ENCODE peak calls at places on chromosomes 4 and X, in six cellular contexts. One of them, this sample, is unnamed.

GRCh38 chr4:124910327-124910726 is 197.8 kb upstream of the ANKRD50 start:
- DNase-seq in Kasumi-1: no peak
- DNase-seq in left cardiac atrium: no peak
- DNase-seq in nephron progenitor cell: no peak
- DNase-seq in AG08396: no peak
- DNase-seq in glomerular endothelial cell: no peak
- DNase-seq in this sample: no peak

GRCh38 chr4:76209876-76210275 is 3.7 kb downstream of the SCARB2 start:
- DNase-seq in Kasumi-1: no peak
- DNase-seq in left cardiac atrium: no peak
- DNase-seq in nephron progenitor cell: no peak
- DNase-seq in AG08396: no peak
- DNase-seq in glomerular endothelial cell: no peak
- DNase-seq in this sample: no peak

GRCh38 chr4:185839204-185839712 is 27.3 kb upstream of the SORBS2 start:
- DNase-seq in Kasumi-1: no peak
- DNase-seq in left cardiac atrium: peak; percentile 45
- DNase-seq in nephron progenitor cell: peak; percentile 53
- DNase-seq in AG08396: peak; percentile 79
- DNase-seq in glomerular endothelial cell: peak; percentile 97
- DNase-seq in this sample: no peak

GRCh38 chrX:153999359-154000037 is 20.2 kb downstream of the IRAK1 start:
- DNase-seq in Kasumi-1: no peak
- DNase-seq in left cardiac atrium: no peak
- DNase-seq in nephron progenitor cell: no peak
- DNase-seq in AG08396: no peak
- DNase-seq in glomerular endothelial cell: no peak
- DNase-seq in this sample: no peak

GRCh38 chr4:34512631-34513030 is 1731.7 kb downstream of the ARAP2 start:
- DNase-seq in Kasumi-1: no peak
- DNase-seq in left cardiac atrium: no peak
- DNase-seq in nephron progenitor cell: no peak
- DNase-seq in AG08396: no peak
- DNase-seq in glomerular endothelial cell: no peak
- DNase-seq in this sample: no peak

GRCh38 chr4:114563536-114564315 is 34.9 kb upstream of the UGT8 start:
- DNase-seq in Kasumi-1: peak; percentile 75
- DNase-seq in left cardiac atrium: no peak
- DNase-seq in nephron progenitor cell: no peak
- DNase-seq in AG08396: no peak
- DNase-seq in glomerular endothelial cell: no peak
- DNase-seq in this sample: peak; percentile 76

GRCh38 chrX:97490656-97491055 is 606.9 kb downstream of the RPA4 start:
- DNase-seq in Kasumi-1: no peak
- DNase-seq in left cardiac atrium: no peak
- DNase-seq in nephron progenitor cell: no peak
- DNase-seq in AG08396: no peak
- DNase-seq in glomerular endothelial cell: no peak
- DNase-seq in this sample: no peak

GRCh38 chr4:53476232-53477037 is 99.0 kb downstream of the FIP1L1 start:
- DNase-seq in Kasumi-1: no peak
- DNase-seq in left cardiac atrium: peak; percentile 36
- DNase-seq in nephron progenitor cell: no peak
- DNase-seq in AG08396: peak; percentile 81
- DNase-seq in glomerular endothelial cell: no peak
- DNase-seq in this sample: no peak

GRCh38 chr4:2850966-2851782 is 7.5 kb downstream of the ADD1 start:
- DNase-seq in Kasumi-1: no peak
- DNase-seq in left cardiac atrium: no peak
- DNase-seq in nephron progenitor cell: no peak
- DNase-seq in AG08396: no peak
- DNase-seq in glomerular endothelial cell: no peak
- DNase-seq in this sample: peak; percentile 24

GRCh38 chr4:81019016-81019415 is 11.5 kb upstream of the BMP3 start:
- DNase-seq in Kasumi-1: no peak
- DNase-seq in left cardiac atrium: no peak
- DNase-seq in nephron progenitor cell: no peak
- DNase-seq in AG08396: no peak
- DNase-seq in glomerular endothelial cell: no peak
- DNase-seq in this sample: no peak

GRCh38 chr4:143336828-143337599 is at the start of gene GAB1:
- DNase-seq in Kasumi-1: peak; percentile 85
- DNase-seq in left cardiac atrium: peak; percentile 81
- DNase-seq in nephron progenitor cell: peak; percentile 77
- DNase-seq in AG08396: peak; percentile 81
- DNase-seq in glomerular endothelial cell: no peak
- DNase-seq in this sample: no peak

This sample was measured in SK-N-MC.